ENCODE peak calls at places on chromosomes 11 and 22, in eight cellular contexts. D is fibroblast of the aortic adventitia, M is A549, S is iPS DF 6.9, Z is OCI-LY7, F is suprapubic skin, O is prostate gland, L is HCT116. P is an unnamed sample.
A peak's percentile ranks its signal among the peaks of the same experiment; 100 is the strongest.

GRCh38 chr11:73538381-73538872 is 59.5 kb downstream of the FAM168A start:
- DNase-seq in O (no peak), F (no peak), D (peak; percentile 62), M (no peak), S (peak; percentile 22), L (no peak), Z (peak; percentile 24), P (no peak)

GRCh38 chr11:68413591-68413999 is 47.0 kb upstream of the PPP6R3 start:
- DNase-seq in Z (no peak), M (no peak), F (no peak), L (no peak), O (no peak), D (no peak), S (no peak), P (no peak)

GRCh38 chr11:71282581-71283351 is 30.4 kb upstream of the SHANK2 start:
- DNase-seq in S (no peak), D (no peak), M (no peak), L (peak; percentile 16), F (peak; percentile 82), O (no peak), Z (no peak), P (peak; percentile 95)

GRCh38 chr11:272195-272930 is 5.8 kb upstream of the NLRP6 start:
- DNase-seq in S (no peak), D (no peak), M (no peak), F (peak; percentile 60), O (no peak), Z (no peak), L (no peak), P (no peak)

GRCh38 chr11:69732910-69733309 is 29.1 kb upstream of the FGF19 start:
- DNase-seq in D (no peak), M (no peak), O (no peak), S (no peak), Z (no peak), L (no peak), F (no peak), P (no peak)

GRCh38 chr11:119509277-119509841 is 86.4 kb upstream of the THY1 start:
- DNase-seq in S (no peak), F (no peak), D (peak; percentile 91), L (no peak), M (no peak), O (no peak), Z (no peak), P (no peak)

GRCh38 chr11:96854425-96854824 is 464.6 kb downstream of the JRKL start:
- DNase-seq in S (no peak), Z (no peak), M (no peak), L (no peak), O (no peak), D (no peak), F (no peak), P (no peak)

GRCh38 chr11:116773203-116774112 is 671 bp upstream of the BUD13 start:
- DNase-seq in L (no peak), Z (peak; percentile 29), O (no peak), S (no peak), F (no peak), M (no peak), D (peak; percentile 45), P (no peak)

GRCh38 chr11:130980463-130980862 is 64.2 kb upstream of the SNX19 start:
- DNase-seq in L (no peak), O (no peak), M (no peak), S (no peak), D (no peak), F (no peak), Z (no peak), P (no peak)

GRCh38 chr11:133934599-133935550 is 21.9 kb downstream of the IGSF9B start:
- DNase-seq in M (peak; percentile 43), Z (no peak), O (no peak), D (peak; percentile 76), L (peak; percentile 91), S (no peak), F (no peak), P (no peak)

GRCh38 chr22:41834005-41834975 is 1.4 kb downstream of the SREBF2 start:
- DNase-seq in Z (peak; percentile 63), L (no peak), S (no peak), O (no peak), M (no peak), F (no peak), D (no peak), P (no peak)

GRCh38 chr11:57781529-57781943 is 19.9 kb downstream of the CTNND1 start:
- DNase-seq in O (peak; percentile 85), F (no peak), Z (no peak), M (no peak), S (no peak), D (peak; percentile 30), L (peak; percentile 93), P (peak; percentile 83)

GRCh38 chr11:44470849-44471248 is 94.6 kb upstream of the CD82 start:
- DNase-seq in L (no peak), S (no peak), M (no peak), Z (no peak), D (no peak), F (no peak), O (no peak), P (no peak)

GRCh38 chr22:40345271-40345670 is 1.0 kb upstream of the ADSL start:
- DNase-seq in M (no peak), Z (peak; percentile 30), O (no peak), S (no peak), F (no peak), D (peak; percentile 16), L (no peak), P (no peak)

GRCh38 chr11:57335343-57336110 is at the start of gene SSRP1:
- DNase-seq in O (peak; percentile 82), F (peak; percentile 91), L (peak; percentile 72), D (peak; percentile 81), Z (peak; percentile 95), S (no peak), M (peak; percentile 91), P (peak; percentile 80)

GRCh38 chr11:12205330-12205729 is 94.9 kb downstream of the MICAL2 start:
- DNase-seq in L (no peak), Z (no peak), M (no peak), O (no peak), F (no peak), S (no peak), D (peak; percentile 86), P (no peak)

GRCh38 chr11:10041803-10042202 is 252.2 kb downstream of the SBF2 start:
- DNase-seq in Z (no peak), F (no peak), O (no peak), L (no peak), S (no peak), M (no peak), D (no peak), P (no peak)
- H3K4me3 ChIP-seq in Z (no peak overlapping the region), F (no peak overlapping the region), O (no peak overlapping the region), L (no peak overlapping the region), S (no peak overlapping the region), M (no peak overlapping the region), D (no peak overlapping the region), P (no peak overlapping the region)

GRCh38 chr11:101586965-101587364 is 3.2 kb upstream of the TRPC6 start:
- DNase-seq in M (no peak), O (no peak), Z (no peak), F (no peak), S (no peak), L (no peak), D (no peak), P (no peak)

GRCh38 chr11:101584651-101585050 is 844 bp upstream of the TRPC6 start:
- DNase-seq in S (no peak), O (no peak), Z (peak; percentile 54), M (no peak), L (no peak), D (no peak), F (no peak), P (no peak)

GRCh38 chr11:101583180-101584128 is at the start of gene TRPC6:
- DNase-seq in Z (no peak), F (no peak), S (no peak), M (peak; percentile 43), D (no peak), L (no peak), O (peak; percentile 39), P (no peak)

GRCh38 chr11:101582242-101583052 is 1.4 kb downstream of the TRPC6 start:
- DNase-seq in D (no peak), S (no peak), L (no peak), F (no peak), Z (no peak), M (peak; percentile 10), O (no peak), P (no peak)

DNA sequence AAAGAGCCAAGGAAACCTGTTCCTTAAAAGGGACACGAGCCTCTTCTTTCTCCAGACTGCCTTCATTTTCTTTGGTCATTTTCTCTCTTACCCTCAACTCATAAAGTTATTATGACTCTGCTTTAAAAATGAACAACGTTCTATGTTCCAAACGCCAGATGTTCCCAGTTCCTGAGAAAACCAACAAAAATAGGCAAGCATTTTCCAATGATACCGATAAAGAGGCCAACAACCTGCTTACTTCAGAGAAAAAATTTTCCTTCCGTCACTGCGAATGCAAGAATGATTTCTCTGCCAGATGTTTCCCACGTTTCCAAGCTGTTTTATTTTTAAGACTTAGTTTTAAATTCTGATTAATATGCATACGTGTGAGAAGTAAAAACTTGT is 315 bp upstream of the TRPC6 start:
- DNase-seq in M (no peak), L (no peak), O (no peak), D (no peak), S (no peak), F (no peak), Z (no peak), P (no peak)
- H3K4me3 ChIP-seq in M (peak overlapping the region; percentile 71), L (no peak overlapping the region), O (peak overlapping the region; percentile 40), D (no peak overlapping the region), S (peak overlapping the region; percentile 64), F (peak overlapping the region; percentile 73), Z (no peak overlapping the region), P (peak overlapping the region; percentile 85)

GRCh38 chr11:78350101-78350645 is 67.4 kb downstream of the GAB2 start:
- DNase-seq in M (no peak), L (no peak), F (no peak), S (no peak), O (no peak), D (peak; percentile 77), Z (peak; percentile 20), P (no peak)
- H3K4me3 ChIP-seq in M (no peak overlapping the region), L (no peak overlapping the region), F (peak overlapping the region; percentile 24), S (no peak overlapping the region), O (no peak overlapping the region), D (peak overlapping the region; percentile 27), Z (peak overlapping the region; percentile 34), P (peak overlapping the region; percentile 3)

GRCh38 chr11:95232666-95233065 is 1.7 kb upstream of the SESN3 start:
- DNase-seq in L (no peak), S (no peak), D (no peak), Z (no peak), O (no peak), F (no peak), M (no peak), P (no peak)
- H3K4me3 ChIP-seq in L (no peak overlapping the region), S (no peak overlapping the region), D (peak overlapping the region; percentile 29), Z (peak overlapping the region; percentile 83), O (peak overlapping the region; percentile 32), F (peak overlapping the region; percentile 96), M (no peak overlapping the region), P (peak overlapping the region; percentile 96)

GRCh38 chr11:124839051-124839971 is 25.9 kb upstream of the ROBO3 start:
- DNase-seq in M (no peak), D (no peak), O (no peak), F (no peak), L (no peak), S (no peak), Z (no peak), P (no peak)
- H3K4me3 ChIP-seq in M (peak overlapping the region; percentile 37), D (peak overlapping the region; percentile 49), O (peak overlapping the region; percentile 36), F (peak overlapping the region; percentile 43), L (no peak overlapping the region), S (peak overlapping the region; percentile 18), Z (no peak overlapping the region), P (peak overlapping the region; percentile 70)

DNA sequence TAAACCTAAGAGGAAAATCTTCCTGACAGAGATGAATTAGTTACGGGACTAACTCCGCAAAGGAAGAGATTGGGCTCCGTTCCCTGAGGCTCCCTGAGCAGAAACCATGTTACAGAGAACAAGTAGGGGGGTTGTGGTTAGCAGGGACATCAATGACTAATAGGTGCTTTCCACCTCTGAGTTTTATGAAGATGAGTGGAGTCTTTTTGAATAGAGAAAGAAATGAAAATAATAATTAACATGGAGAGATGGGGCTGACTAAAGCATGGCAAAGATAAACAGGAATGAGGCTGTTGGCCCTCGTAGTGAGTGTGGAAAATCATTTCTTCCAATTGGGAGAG is 47.5 kb upstream of the PICALM start:
- DNase-seq in S (no peak), O (no peak), Z (no peak), M (peak; percentile 52), F (no peak), D (peak; percentile 93), L (no peak), P (no peak)
- H3K4me3 ChIP-seq in S (no peak overlapping the region), O (no peak overlapping the region), Z (no peak overlapping the region), M (peak overlapping the region; percentile 2), F (no peak overlapping the region), D (no peak overlapping the region), L (no peak overlapping the region), P (no peak overlapping the region)